ENCODE peak calls at places on chromosome 2, in five cellular contexts. One of them, this sample, is unnamed.

GRCh38 chr2:188527110-188527509 is 235.4 kb downstream of the GULP1 start:
- DNase-seq in glutamatergic neuron: no peak
- DNase-seq in NCI-H1417: peak; percentile 11
- DNase-seq in retina: peak; percentile 10
- DNase-seq in stimulated activated CD8-positive, alpha-beta memory T cell treated with anti-CD3 and anti-CD28 coated beads, Interleukin-12 subunit alpha, Interleukin-12 subunit beta, amount 100 ng/mL, for 1 hour: no peak
- DNase-seq in this sample: no peak

GRCh38 chr2:2575870-2576386 is 244.9 kb upstream of the MYT1L start:
- DNase-seq in glutamatergic neuron: no peak
- DNase-seq in retina: no peak
- DNase-seq in NCI-H1417: peak; percentile 86
- DNase-seq in stimulated activated CD8-positive, alpha-beta memory T cell treated with anti-CD3 and anti-CD28 coated beads, Interleukin-12 subunit alpha, Interleukin-12 subunit beta, amount 100 ng/mL, for 1 hour: no peak
- DNase-seq in this sample: no peak

GRCh38 chr2:208359632-208359986 is 47.0 kb upstream of the PTH2R start:
- DNase-seq in retina: no peak
- DNase-seq in NCI-H1417: no peak
- DNase-seq in stimulated activated CD8-positive, alpha-beta memory T cell treated with anti-CD3 and anti-CD28 coated beads, Interleukin-12 subunit alpha, Interleukin-12 subunit beta, amount 100 ng/mL, for 1 hour: no peak
- DNase-seq in glutamatergic neuron: no peak
- DNase-seq in this sample: peak; percentile 85

GRCh38 chr2:178482437-178482836 is 2.2 kb downstream of the PLEKHA3 start:
- DNase-seq in glutamatergic neuron: no peak
- DNase-seq in NCI-H1417: peak; percentile 12
- DNase-seq in retina: no peak
- DNase-seq in stimulated activated CD8-positive, alpha-beta memory T cell treated with anti-CD3 and anti-CD28 coated beads, Interleukin-12 subunit alpha, Interleukin-12 subunit beta, amount 100 ng/mL, for 1 hour: no peak
- DNase-seq in this sample: no peak

GRCh38 chr2:58515827-58516574 is 274.9 kb upstream of the FANCL start:
- DNase-seq in glutamatergic neuron: no peak
- DNase-seq in stimulated activated CD8-positive, alpha-beta memory T cell treated with anti-CD3 and anti-CD28 coated beads, Interleukin-12 subunit alpha, Interleukin-12 subunit beta, amount 100 ng/mL, for 1 hour: no peak
- DNase-seq in NCI-H1417: no peak
- DNase-seq in retina: no peak
- DNase-seq in this sample: no peak

GRCh38 chr2:214365549-214365948 is 45.3 kb upstream of the VWC2L start:
- DNase-seq in NCI-H1417: no peak
- DNase-seq in stimulated activated CD8-positive, alpha-beta memory T cell treated with anti-CD3 and anti-CD28 coated beads, Interleukin-12 subunit alpha, Interleukin-12 subunit beta, amount 100 ng/mL, for 1 hour: no peak
- DNase-seq in glutamatergic neuron: no peak
- DNase-seq in retina: no peak
- DNase-seq in this sample: no peak

GRCh38 chr2:241540391-241540765 is 18.2 kb upstream of the BOK start:
- DNase-seq in stimulated activated CD8-positive, alpha-beta memory T cell treated with anti-CD3 and anti-CD28 coated beads, Interleukin-12 subunit alpha, Interleukin-12 subunit beta, amount 100 ng/mL, for 1 hour: no peak
- DNase-seq in glutamatergic neuron: no peak
- DNase-seq in retina: no peak
- DNase-seq in NCI-H1417: peak; percentile 42
- DNase-seq in this sample: no peak

GRCh38 chr2:168456526-168457176 is 579 bp downstream of the CERS6 start:
- DNase-seq in glutamatergic neuron: peak; percentile 71
- DNase-seq in retina: peak; percentile 87
- DNase-seq in stimulated activated CD8-positive, alpha-beta memory T cell treated with anti-CD3 and anti-CD28 coated beads, Interleukin-12 subunit alpha, Interleukin-12 subunit beta, amount 100 ng/mL, for 1 hour: peak; percentile 19
- DNase-seq in NCI-H1417: peak; percentile 64
- DNase-seq in this sample: peak; percentile 82

GRCh38 chr2:1653956-1654695 is 90.2 kb downstream of the PXDN start:
- DNase-seq in retina: no peak
- DNase-seq in glutamatergic neuron: no peak
- DNase-seq in NCI-H1417: no peak
- DNase-seq in stimulated activated CD8-positive, alpha-beta memory T cell treated with anti-CD3 and anti-CD28 coated beads, Interleukin-12 subunit alpha, Interleukin-12 subunit beta, amount 100 ng/mL, for 1 hour: no peak
- DNase-seq in this sample: no peak